ENCODE peak calls at places on chromosome 11, in nine cellular contexts. E is HFFc6; G is osteocyte; K is cardiac muscle cell; Y is glutamatergic neuron; X is right atrium auricular region; A is CD4-positive, alpha-beta T cell; U is fibroblast of pulmonary artery; W is chondrocyte. V is an unnamed sample.

GRCh38 chr11:61092280-61092766 is 10.0 kb upstream of the CD5 start:
- DNase-seq in E (no peak), G (no peak), K (no peak), Y (no peak), X (no peak), A (no peak), U (no peak), W (no peak), V (no peak)

GRCh38 chr11:15956302-15956701 is 400.0 kb downstream of the SOX6 start:
- DNase-seq in E (no peak), G (no peak), K (no peak), Y (no peak), X (no peak), A (no peak), U (no peak), W (no peak), V (no peak)

GRCh38 chr11:125413226-125413625 is 82.8 kb downstream of the FEZ1 start:
- DNase-seq in E (no peak), G (no peak), K (no peak), Y (no peak), X (no peak), A (no peak), U (no peak), W (no peak), V (no peak)

GRCh38 chr11:64379160-64379559 is 20.2 kb downstream of the RPS6KA4 start:
- DNase-seq in E (no peak), G (no peak), K (no peak), Y (no peak), X (no peak), A (no peak), U (no peak), W (no peak), V (no peak)

GRCh38 chr11:283405-284080 is 5.3 kb downstream of the NLRP6 start:
- DNase-seq in E (no peak), G (no peak), K (no peak), Y (no peak), X (no peak), A (no peak), U (no peak), W (no peak), V (no peak)

GRCh38 chr11:130785376-130786110 is 130.7 kb downstream of the SNX19 start:
- DNase-seq in E (peak; percentile 54), G (peak; percentile 23), K (peak; percentile 62), Y (no peak), X (no peak), A (no peak), U (peak; percentile 61), W (no peak), V (no peak)

GRCh38 chr11:17230867-17231851 is 23.4 kb upstream of the PIK3C2A start:
- DNase-seq in E (no peak), G (no peak), K (no peak), Y (no peak), X (no peak), A (no peak), U (no peak), W (no peak), V (no peak)

GRCh38 chr11:122851366-122852011 is 13.2 kb downstream of the CRTAM start:
- DNase-seq in E (no peak), G (no peak), K (no peak), Y (no peak), X (no peak), A (no peak), U (no peak), W (no peak), V (no peak)

GRCh38 chr11:77046060-77046501 is 11.9 kb downstream of the B3GNT6 start:
- DNase-seq in E (no peak), G (no peak), K (peak; percentile 25), Y (peak; percentile 83), X (no peak), A (peak; percentile 42), U (peak; percentile 13), W (no peak), V (peak; percentile 77)

GRCh38 chr11:116955548-116955947 is 118.1 kb upstream of the APOA1 start:
- DNase-seq in E (no peak), G (no peak), K (no peak), Y (no peak), X (no peak), A (no peak), U (no peak), W (no peak), V (no peak)

GRCh38 chr11:76169473-76169881 is 36.8 kb downstream of the WNT11 start:
- DNase-seq in E (no peak), G (no peak), K (no peak), Y (no peak), X (no peak), A (no peak), U (no peak), W (no peak), V (no peak)

GRCh38 chr11:73478737-73479347 is 102.6 kb downstream of the RELT start:
- DNase-seq in E (peak; percentile 43), G (no peak), K (peak; percentile 54), Y (no peak), X (no peak), A (no peak), U (peak; percentile 47), W (no peak), V (peak; percentile 20)

GRCh38 chr11:12088047-12088481 is 22.3 kb upstream of the MICAL2 start:
- DNase-seq in E (peak; percentile 81), G (no peak), K (peak; percentile 68), Y (no peak), X (peak; percentile 83), A (no peak), U (peak; percentile 68), W (no peak), V (no peak)

GRCh38 chr11:2708757-2709281 is 9.0 kb upstream of the KCNQ1OT1 start:
- DNase-seq in E (no peak), G (no peak), K (peak; percentile 84), Y (no peak), X (no peak), A (no peak), U (peak; percentile 76), W (peak; percentile 46), V (no peak)

GRCh38 chr11:13375798-13376197 is 87.2 kb downstream of the BTBD10 start:
- DNase-seq in E (no peak), G (no peak), K (peak; percentile 66), Y (no peak), X (no peak), A (no peak), U (peak; percentile 54), W (no peak), V (no peak)

GRCh38 chr11:46200537-46201281 is 76.8 kb upstream of the CREB3L1 start:
- DNase-seq in E (peak; percentile 32), G (peak; percentile 62), K (no peak), Y (no peak), X (no peak), A (no peak), U (no peak), W (no peak), V (no peak)

GRCh38 chr11:134691985-134692384 is 279.9 kb upstream of the B3GAT1 start:
- DNase-seq in E (no peak), G (no peak), K (no peak), Y (no peak), X (no peak), A (no peak), U (peak; percentile 13), W (no peak), V (no peak)

GRCh38 chr11:646214-646613 is 9.1 kb downstream of the DRD4 start:
- DNase-seq in E (no peak), G (peak; percentile 83), K (no peak), Y (no peak), X (no peak), A (no peak), U (no peak), W (no peak), V (no peak)

GRCh38 chr11:35781342-35782171 is 119.0 kb downstream of the TRIM44 start:
- DNase-seq in E (peak; percentile 74), G (no peak), K (peak; percentile 52), Y (no peak), X (no peak), A (no peak), U (peak; percentile 47), W (no peak), V (no peak)

GRCh38 chr11:124086447-124086846 is 28.8 kb upstream of the VWA5A start:
- DNase-seq in E (no peak), G (no peak), K (no peak), Y (peak; percentile 69), X (no peak), A (no peak), U (no peak), W (no peak), V (peak; percentile 25)

GRCh38 chr11:119371778-119372182 is 9.7 kb downstream of the USP2 start:
- DNase-seq in E (no peak), G (no peak), K (no peak), Y (no peak), X (no peak), A (no peak), U (no peak), W (no peak), V (no peak)
- TF ChIP-seq CTCF in E (peak; percentile 43), G (peak; percentile 26), K (no peak), Y (no peak), X (no peak), A (no peak), U (peak; percentile 6), W (peak; percentile 62), V (peak; percentile 13)

DNA sequence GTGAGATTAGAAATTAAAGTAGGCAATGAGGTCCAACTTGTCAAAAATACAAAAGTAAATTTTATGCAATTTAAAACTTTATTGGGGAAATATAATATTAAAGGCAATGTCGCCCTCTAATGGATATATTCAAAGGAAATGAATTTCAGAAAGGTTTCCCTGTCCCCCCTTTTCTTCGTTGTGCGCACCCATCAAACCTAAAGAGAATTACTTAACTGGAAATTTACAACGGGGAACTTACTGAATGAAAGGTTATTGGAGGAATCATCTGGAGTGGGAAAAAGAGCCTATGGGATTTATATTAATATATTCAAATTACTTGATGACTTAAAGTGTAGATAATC is 1.7 kb upstream of the ABTB2 start:
- DNase-seq in E (no peak), G (no peak), K (no peak), Y (no peak), X (no peak), A (no peak), U (no peak), W (no peak), V (no peak)
- TF ChIP-seq CTCF in E (peak; percentile 78), G (peak; percentile 48), K (no peak), Y (peak; percentile 47), X (no peak), A (peak; percentile 47), U (no peak), W (peak; percentile 63), V (peak; percentile 82)

DNA sequence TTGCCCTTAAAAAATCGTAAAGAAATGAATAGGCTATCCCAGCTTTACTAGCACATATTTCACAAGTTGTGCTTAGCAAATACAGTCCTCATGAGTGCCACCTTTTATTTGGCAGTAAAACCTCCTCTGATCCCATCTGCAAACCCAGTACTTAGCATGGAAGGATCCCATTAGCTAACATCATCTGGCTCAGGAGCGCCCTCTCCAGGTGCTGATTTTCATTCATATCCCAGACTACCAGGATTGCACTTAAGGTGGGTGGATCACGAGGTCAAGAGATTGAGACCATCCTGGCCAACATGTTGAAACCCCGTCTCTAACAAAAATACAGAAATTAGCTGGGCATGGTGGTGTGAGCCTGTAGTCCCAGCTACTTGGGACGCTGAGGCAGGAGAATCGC is 76.1 kb upstream of the PAX6 start:
- DNase-seq in E (no peak), G (peak; percentile 21), K (no peak), Y (peak; percentile 24), X (no peak), A (no peak), U (no peak), W (no peak), V (no peak)
- TF ChIP-seq CTCF in E (peak; percentile 42), G (peak; percentile 14), K (peak; percentile 4), Y (peak; percentile 10), X (no peak), A (peak; percentile 1), U (no peak), W (peak; percentile 44), V (peak; percentile 15)

GRCh38 chr11:65779919-65780769 is 632 bp downstream of the AP5B1 start:
- DNase-seq in E (peak; percentile 76), G (peak; percentile 93), K (peak; percentile 83), Y (peak; percentile 85), X (peak; percentile 78), A (peak; percentile 57), U (peak; percentile 78), W (peak; percentile 92), V (peak; percentile 86)
- TF ChIP-seq CTCF in E (peak; percentile 99), G (peak; percentile 97), K (peak; percentile 92), Y (peak; percentile 88), X (peak; percentile 90), A (peak; percentile 93), U (peak; percentile 62), W (peak; percentile 98), V (peak; percentile 92)

V was measured in endothelial cell.